ENCODE peak calls at places on chromosomes 2 and 18, in four cellular contexts. H, N, B and L are unnamed samples.

GRCh38 chr2:42917374-42918017 is 125.1 kb upstream of the HAAO start:
- DNase-seq in H (no peak), B (no peak), N (no peak), L (no peak)

GRCh38 chr2:133266926-133267590 is 301.2 kb downstream of the NCKAP5 start:
- DNase-seq in H (peak), B (no peak), N (no peak), L (peak)

GRCh38 chr2:47767880-47768609 is 14.9 kb upstream of the MSH6 start:
- DNase-seq in H (peak), N (peak), B (no peak), L (peak)

GRCh38 chr2:54904836-54905235 is 145.4 kb downstream of the RTN4 start:
- DNase-seq in H (no peak), B (no peak), N (no peak), L (peak)

GRCh38 chr2:46701152-46701551 is 214.5 kb downstream of the MCFD2 start:
- DNase-seq in B (no peak), N (no peak), H (peak), L (peak)

GRCh38 chr18:33812186-33812585 is 234.2 kb downstream of the ASXL3 start:
- DNase-seq in H (no peak), N (no peak), B (no peak), L (peak)

GRCh38 chr18:60064271-60064670 is 164.5 kb downstream of the PMAIP1 start:
- DNase-seq in H (peak), B (no peak), N (no peak), L (peak)

GRCh38 chr2:30232027-30232800 is 880 bp downstream of the LBH start:
- DNase-seq in N (peak), B (no peak), H (no peak), L (no peak)

GRCh38 chr2:122167561-122167960 is 412.1 kb downstream of the TSN start:
- DNase-seq in H (no peak), B (no peak), N (no peak), L (no peak)

GRCh38 chr2:238947920-238948710 is 100.2 kb downstream of the TWIST2 start:
- DNase-seq in H (peak), B (peak), N (no peak), L (peak)

GRCh38 chr18:8816805-8817204 is 111.4 kb downstream of the MTCL1 start:
- DNase-seq in H (no peak), N (no peak), B (no peak), L (no peak)

GRCh38 chr2:99635710-99636431 is 146.1 kb upstream of the REV1 start:
- DNase-seq in B (no peak), H (no peak), N (no peak), L (no peak)

GRCh38 chr2:52934354-52934898 is 833.2 kb upstream of the CHAC2 start:
- DNase-seq in H (peak), B (peak), N (no peak), L (peak)

GRCh38 chr2:46164581-46165301 is 132.5 kb upstream of the EPAS1 start:
- DNase-seq in H (peak), B (peak), N (no peak), L (peak)

GRCh38 chr2:193891021-193891420 is 1696.3 kb upstream of the TMEFF2 start:
- DNase-seq in N (no peak), B (no peak), H (no peak), L (no peak)

GRCh38 chr2:107027205-107027604 is 141.2 kb upstream of the ST6GAL2 start:
- DNase-seq in N (no peak), B (no peak), H (peak), L (no peak)

GRCh38 chr2:232871835-232872736 is 2.0 kb downstream of the SNORC start:
- DNase-seq in H (no peak), N (no peak), B (no peak), L (no peak)

GRCh38 chr18:36333418-36333817 is 35.9 kb downstream of the FHOD3 start:
- DNase-seq in B (no peak), H (no peak), N (no peak), L (peak)

GRCh38 chr18:77072566-77072965 is 60.0 kb downstream of the MBP start:
- DNase-seq in B (no peak), N (no peak), H (no peak), L (no peak)

GRCh38 chr18:51151568-51152511 is 45.6 kb downstream of the MEX3C start:
- DNase-seq in N (no peak), B (no peak), H (no peak), L (no peak)

GRCh38 chr2:239945751-239946569 is 79.2 kb downstream of the NDUFA10 start:
- DNase-seq in N (no peak), H (no peak), B (no peak), L (no peak)

GRCh38 chr2:230797515-230798495 is 66.9 kb upstream of the ITM2C start:
- DNase-seq in B (no peak), N (no peak), H (no peak), L (no peak)

GRCh38 chr18:42182728-42183700 is 228.0 kb downstream of the PIK3C3 start:
- DNase-seq in H (peak), N (no peak), B (no peak), L (peak)

GRCh38 chr2:42804338-42804737 is 12.0 kb upstream of the HAAO start:
- DNase-seq in N (no peak), B (no peak), H (no peak), L (peak)

GRCh38 chr2:40168032-40168431 is 283.9 kb downstream of the SLC8A1 start:
- DNase-seq in H (no peak), N (no peak), B (peak), L (no peak)

GRCh38 chr2:8229546-8229986 is 452.3 kb upstream of the ID2 start:
- DNase-seq in B (no peak), N (peak), H (peak), L (peak)

GRCh38 chr2:120625865-120626560 is 109.7 kb upstream of the GLI2 start:
- DNase-seq in N (no peak), B (peak), H (peak), L (peak)

GRCh38 chr2:60149151-60149550 is 404.3 kb downstream of the BCL11A start:
- DNase-seq in H (no peak), B (no peak), N (peak), L (no peak)

GRCh38 chr2:209593930-209594329 is 170.1 kb downstream of the MAP2 start:
- DNase-seq in B (no peak), H (no peak), N (no peak), L (no peak)

GRCh38 chr2:17892726-17893534 is 14.5 kb downstream of the KCNS3 start:
- DNase-seq in H (peak), B (peak), N (no peak), L (no peak)

GRCh38 chr2:88738271-88738670 is 46.8 kb downstream of the RPIA start:
- DNase-seq in H (no peak), N (no peak), B (no peak), L (no peak)

GRCh38 chr2:72027426-72028161 is 120.1 kb downstream of the CYP26B1 start:
- DNase-seq in B (no peak), H (peak), N (no peak), L (peak)

GRCh38 chr2:84873350-84873749 is 7.5 kb downstream of the TRABD2A start:
- DNase-seq in H (no peak), B (no peak), N (no peak), L (no peak)

GRCh38 chr18:43049021-43049420 is 66.5 kb downstream of the RIT2 start:
- DNase-seq in H (no peak), N (no peak), B (no peak), L (no peak)

GRCh38 chr2:159052157-159052561 is 83.7 kb downstream of the TANC1 start:
- DNase-seq in H (no peak), N (no peak), B (no peak), L (no peak)

GRCh38 chr2:233434666-233435375 is 80.5 kb downstream of the DGKD start:
- DNase-seq in N (no peak), H (no peak), B (no peak), L (no peak)

GRCh38 chr2:161416633-161417427 is 733 bp downstream of the TBR1 start:
- DNase-seq in H (no peak), B (no peak), N (no peak), L (no peak)
- TF ChIP-seq EZH2 in H (no peak), B (no peak), N (no peak), L (peak)

GRCh38 chr2:219081701-219082331 is 21.1 kb upstream of the IHH start:
- DNase-seq in H (no peak), B (no peak), N (no peak), L (no peak)

GRCh38 chr2:219082332-219082958 is 21.7 kb upstream of the IHH start:
- DNase-seq in N (no peak), H (no peak), B (no peak), L (no peak)

GRCh38 chr2:219079417-219079816 is 18.7 kb upstream of the IHH start:
- DNase-seq in H (peak), N (no peak), B (no peak), L (peak)

GRCh38 chr2:219078126-219078525 is 17.4 kb upstream of the IHH start:
- DNase-seq in N (no peak), B (no peak), H (no peak), L (no peak)

DNA sequence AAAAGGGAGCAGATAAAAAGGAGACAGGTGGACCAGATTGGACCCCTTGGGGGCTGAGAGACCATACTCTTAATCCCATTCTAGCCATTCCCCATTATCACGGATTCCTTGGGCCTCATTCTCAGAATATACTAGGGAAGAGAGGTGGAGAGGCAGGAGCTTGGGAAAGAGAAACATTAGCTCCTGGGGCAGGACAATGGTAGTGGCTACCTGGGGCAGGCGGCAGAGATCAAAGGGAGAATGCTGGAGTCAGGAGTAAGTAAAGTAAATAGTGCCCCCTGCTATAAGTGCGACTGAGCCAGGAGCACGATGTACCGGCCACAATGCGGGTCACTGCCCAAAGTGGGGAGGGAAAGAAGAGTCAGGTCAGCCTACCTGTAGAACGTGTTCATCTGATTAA is 20.4 kb upstream of the IHH start:
- DNase-seq in H (no peak), N (no peak), B (no peak), L (no peak)
- TF ChIP-seq EZH2 in H (no peak), N (no peak), B (no peak), L (no peak)

GRCh38 chr2:98187194-98187593 is 100.2 kb downstream of the VWA3B start:
- DNase-seq in B (no peak), H (no peak), N (no peak), L (no peak)
- TF ChIP-seq EZH2 in B (no peak), H (no peak), N (no peak), L (no peak)

GRCh38 chr18:23664674-23665073 is 2.0 kb upstream of the ANKRD29 start:
- DNase-seq in H (no peak), N (no peak), B (no peak), L (no peak)

GRCh38 chr18:23667114-23667513 is 4.4 kb upstream of the ANKRD29 start:
- DNase-seq in B (no peak), N (no peak), H (no peak), L (no peak)

GRCh38 chr18:23658296-23658695 is 4.4 kb downstream of the ANKRD29 start:
- DNase-seq in N (no peak), H (peak), B (no peak), L (no peak)

GRCh38 chr18:23661735-23662308 is 889 bp downstream of the ANKRD29 start:
- DNase-seq in N (no peak), H (no peak), B (no peak), L (no peak)

DNA sequence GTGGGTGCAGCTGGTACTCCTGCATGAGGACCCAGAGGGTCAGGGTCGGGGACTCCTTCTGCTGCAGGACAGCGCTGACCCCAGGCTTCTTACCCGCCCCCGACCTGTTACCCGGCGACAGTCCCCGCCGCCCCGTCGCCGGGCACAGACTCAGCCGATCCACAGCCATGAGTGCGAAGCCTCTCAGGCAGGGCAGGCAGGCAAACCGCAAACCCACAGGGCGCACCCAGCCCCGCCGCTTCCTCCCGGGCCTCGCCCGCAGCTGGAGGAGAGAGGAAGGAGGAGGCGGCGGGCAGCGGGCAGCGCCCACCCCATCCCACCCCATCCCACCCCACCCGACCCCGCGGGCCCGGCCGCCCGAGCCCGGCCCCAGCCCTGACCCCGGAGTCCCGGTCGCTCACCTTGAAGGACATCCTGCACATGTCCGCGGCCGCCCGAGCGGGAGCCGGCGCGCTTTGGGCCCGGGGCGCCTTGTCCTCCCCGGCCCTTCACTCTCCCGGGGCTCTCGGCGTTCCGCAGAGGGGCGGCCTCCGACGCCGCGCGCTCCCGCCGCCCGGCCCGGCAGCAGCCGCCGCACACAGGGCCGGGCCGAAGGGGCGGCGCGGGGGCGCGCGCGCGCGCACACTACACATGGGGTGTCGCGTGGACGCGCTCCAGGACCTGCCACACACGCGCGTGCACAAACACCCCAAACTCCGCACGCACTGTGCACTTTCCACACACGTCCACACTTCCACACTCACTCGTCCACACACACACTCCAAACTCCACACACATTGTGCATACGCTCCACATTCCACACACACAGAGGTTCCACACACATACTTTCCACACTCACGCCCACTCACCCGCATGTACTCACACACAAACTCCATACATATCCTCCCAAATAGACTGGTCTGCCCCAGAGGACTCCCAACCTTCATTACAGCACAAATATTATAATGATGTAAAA is at the start of gene ANKRD29:
- DNase-seq in N (peak), B (no peak), H (peak), L (peak)
- TF ChIP-seq EZH2 in N (no peak), B (no peak), H (no peak), L (no peak)

GRCh38 chr18:52156166-52156565 is 183.8 kb upstream of the DCC start:
- DNase-seq in H (peak), B (peak), N (no peak), L (no peak)

GRCh38 chr18:52150050-52150449 is 189.9 kb upstream of the DCC start:
- DNase-seq in H (peak), B (peak), N (no peak), L (peak)

DNA sequence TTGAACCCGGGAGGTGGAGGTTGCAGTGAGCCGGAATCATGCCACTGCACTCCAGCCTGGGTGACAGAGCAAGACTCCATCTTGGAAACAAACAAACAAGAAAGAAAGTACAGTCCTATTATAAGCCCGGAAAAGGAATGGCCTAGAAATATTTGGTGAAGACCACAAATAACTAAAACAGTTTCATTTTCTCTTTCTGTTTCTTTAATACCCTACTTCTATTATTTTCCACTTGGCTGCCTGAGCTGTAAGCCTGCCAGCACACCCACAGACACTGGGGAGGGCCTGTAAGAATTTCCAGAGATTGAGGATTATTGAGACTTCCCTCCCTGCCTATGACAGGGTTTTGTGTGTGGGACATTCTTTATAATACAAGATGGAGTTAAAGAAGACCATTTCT is 188.0 kb upstream of the DCC start:
- DNase-seq in B (no peak), H (no peak), N (no peak), L (no peak)
- TF ChIP-seq EZH2 in B (no peak), H (no peak), N (no peak), L (no peak)

GRCh38 chr2:227163998-227164744 is at the start of the genes COL4A3 and COL4A4:
- DNase-seq in H (peak), N (no peak), B (no peak), L (peak)
- TF ChIP-seq EZH2 in H (no peak), N (no peak), B (no peak), L (no peak)

GRCh38 chr2:15591692-15592463 is at the start of gene DDX1:
- DNase-seq in H (peak), B (peak), N (peak), L (peak)
- TF ChIP-seq EZH2 in H (no peak), B (no peak), N (no peak), L (no peak)

DNA sequence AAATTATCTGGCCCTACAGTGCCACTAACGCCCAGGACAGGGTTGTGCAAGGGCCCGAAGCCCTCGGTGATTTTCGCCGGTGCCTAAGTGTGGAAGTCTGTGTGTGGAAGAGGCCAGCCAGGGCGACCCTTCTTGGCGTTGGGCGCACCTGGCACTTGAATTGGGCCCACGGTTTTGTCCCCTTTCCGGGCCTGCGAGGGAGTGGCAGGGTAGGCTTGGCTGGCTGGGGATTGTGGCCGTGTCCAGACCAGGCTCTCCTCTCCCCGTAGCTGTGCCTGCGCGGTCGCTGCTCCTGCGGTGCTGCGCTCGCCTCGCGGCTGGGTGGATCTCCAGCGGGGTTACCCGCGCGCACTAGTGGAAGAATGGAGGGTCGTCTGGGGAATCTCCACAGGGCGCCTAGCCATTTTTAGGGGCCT is 16.2 kb downstream of the EVX2 start:
- DNase-seq in B (no peak), H (no peak), N (no peak), L (no peak)
- TF ChIP-seq EZH2 in B (no peak), H (no peak), N (no peak), L (no peak)

GRCh38 chr2:236176951-236177350 is 8.8 kb upstream of the GBX2 start:
- DNase-seq in H (no peak), N (no peak), B (no peak), L (no peak)

GRCh38 chr2:236177604-236177966 is 9.4 kb upstream of the GBX2 start:
- DNase-seq in N (no peak), H (peak), B (no peak), L (no peak)

GRCh38 chr2:236178921-236179652 is 10.9 kb upstream of the GBX2 start:
- DNase-seq in N (no peak), H (peak), B (no peak), L (no peak)

GRCh38 chr2:236179653-236180500 is 11.7 kb upstream of the GBX2 start:
- DNase-seq in H (peak), N (no peak), B (peak), L (peak)

DNA sequence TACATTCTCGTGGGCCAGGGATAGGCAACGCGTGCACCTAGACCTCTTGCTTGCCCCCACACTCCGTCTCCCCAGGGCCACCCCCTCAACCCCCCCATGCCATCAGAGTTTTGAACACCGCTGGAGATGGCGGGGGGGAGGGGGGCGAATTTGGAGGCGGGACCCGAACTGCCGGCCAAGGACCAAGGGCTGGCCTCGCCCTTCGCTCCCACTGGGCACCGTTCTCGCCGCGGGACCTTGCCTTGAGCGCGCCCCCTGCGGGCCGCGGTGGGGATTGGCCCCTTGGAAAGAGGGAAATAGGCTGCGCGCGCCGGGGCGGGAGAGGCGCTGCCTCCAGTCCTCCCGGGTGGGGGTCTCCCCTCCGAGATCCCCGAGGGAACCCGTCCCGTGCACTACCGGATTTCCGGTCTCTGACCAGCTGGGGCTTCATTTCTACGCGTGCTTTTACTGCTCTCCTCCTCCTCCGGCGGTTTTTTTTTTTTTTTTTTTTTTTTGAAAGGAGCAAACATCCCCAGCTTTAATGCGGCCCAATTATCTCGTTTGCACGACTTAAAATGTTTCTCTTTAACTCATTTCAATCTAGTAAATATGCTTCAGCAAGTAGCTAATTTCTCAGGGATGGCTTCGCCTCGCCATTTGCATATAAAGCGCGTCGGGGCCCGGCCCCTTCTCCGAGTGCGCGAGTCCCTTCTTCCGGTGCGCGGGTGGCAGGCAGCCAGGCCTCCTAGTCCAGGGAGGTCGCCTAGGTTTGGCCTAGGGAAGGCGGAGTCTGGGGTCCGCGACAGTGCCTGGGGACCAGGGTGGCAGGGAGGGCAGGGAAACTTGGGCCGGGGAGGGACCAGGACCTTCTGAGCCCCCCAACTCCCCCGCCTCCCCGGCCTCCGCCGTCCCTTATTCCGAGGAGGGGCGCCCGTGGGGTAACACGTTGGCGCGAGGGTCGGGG is 10.1 kb upstream of the GBX2 start:
- DNase-seq in B (no peak), N (no peak), H (peak), L (no peak)
- TF ChIP-seq EZH2 in B (no peak), N (no peak), H (no peak), L (no peak)